ENCODE peak calls at places on chromosome 19, in four cellular contexts. P is left colon, J is neuronal stem cell, N is activated T-helper 1 cell treated with Interleukin-2 at 50 U/mL for 16 hours. Q is an unnamed sample.

GRCh38 chr19:40685563-40685962 is 4.9 kb downstream of the NUMBL start:
- DNase-seq in J (no peak), P (no peak), N (no peak), Q (no peak)

GRCh38 chr19:16527971-16528521 is 14.2 kb downstream of the CHERP start:
- DNase-seq in J (no peak), P (no peak), N (no peak), Q (peak)

GRCh38 chr19:55633866-55634265 is 6.9 kb upstream of the ZNF580 start:
- DNase-seq in P (no peak), N (no peak), J (no peak), Q (no peak)

GRCh38 chr19:49591731-49592485 is 926 bp downstream of the PRR12 start:
- DNase-seq in P (peak), N (no peak), J (no peak), Q (peak)

GRCh38 chr19:13843104-13843921 is 33.6 kb upstream of the NANOS3 start:
- DNase-seq in N (no peak), J (no peak), P (peak), Q (no peak)

GRCh38 chr19:31882709-31883108 is 462.7 kb upstream of the ZNF507 start:
- DNase-seq in P (no peak), N (no peak), J (no peak), Q (no peak)

GRCh38 chr19:48487944-48488343 is 18.8 kb downstream of the CYTH2 start:
- DNase-seq in P (peak), J (no peak), N (no peak), Q (no peak)

GRCh38 chr19:19597809-19598306 is 20.6 kb downstream of the PBX4 start:
- DNase-seq in N (peak), J (no peak), P (no peak), Q (peak)

GRCh38 chr19:21483589-21484170 is 21.7 kb upstream of the ZNF429 start:
- DNase-seq in J (no peak), N (peak), P (no peak), Q (peak)

GRCh38 chr19:29854033-29854432 is 42.2 kb downstream of the CCNE1 start:
- DNase-seq in J (no peak), N (no peak), P (no peak), Q (no peak)

GRCh38 chr19:10289167-10289835 is 451 bp upstream of the ICAM5 start:
- DNase-seq in N (peak), J (no peak), P (peak), Q (no peak)

GRCh38 chr19:11563530-11563929 is 4.5 kb upstream of the ELOF1 start:
- DNase-seq in N (no peak), J (no peak), P (no peak), Q (no peak)

GRCh38 chr19:13234518-13234917 is 84.3 kb downstream of the IER2 start:
- DNase-seq in P (peak), J (no peak), N (peak), Q (peak)

GRCh38 chr19:3149526-3150505 is 14.0 kb downstream of the GNA15 start:
- DNase-seq in P (no peak), J (no peak), N (no peak), Q (no peak)

GRCh38 chr19:15452111-15453047 is 2.6 kb upstream of the WIZ start:
- DNase-seq in J (peak), N (no peak), P (peak), Q (no peak)

GRCh38 chr19:2494447-2495129 is 18.7 kb downstream of the GADD45B start:
- DNase-seq in N (peak), P (peak), J (no peak), Q (peak)

GRCh38 chr19:29574518-29574917 is 31.6 kb upstream of the POP4 start:
- DNase-seq in P (no peak), J (no peak), N (no peak), Q (no peak)

GRCh38 chr19:58558623-58559274 is 338 bp upstream of the UBE2M start:
- DNase-seq in P (peak), J (peak), N (peak), Q (peak)

GRCh38 chr19:51480590-51480989 is 2.3 kb downstream of the CEACAM18 start:
- DNase-seq in J (no peak), P (no peak), N (no peak), Q (no peak)

GRCh38 chr19:15928321-15928720 is 6.0 kb downstream of the CYP4F11 start:
- DNase-seq in P (no peak), N (no peak), J (no peak), Q (no peak)

GRCh38 chr19:47389150-47389556 is 30.2 kb downstream of the MEIS3 start:
- DNase-seq in J (no peak), P (no peak), N (no peak), Q (no peak)

GRCh38 chr19:17303167-17303939 is at the start of gene ABHD8:
- DNase-seq in P (peak), N (peak), J (peak), Q (peak)

GRCh38 chr19:46599716-46600392 is 1.3 kb upstream of the CALM3 start:
- DNase-seq in N (no peak), J (no peak), P (no peak), Q (no peak)

GRCh38 chr19:33286899-33287298 is 15.4 kb downstream of the CEBPA start:
- DNase-seq in J (no peak), P (no peak), N (no peak), Q (no peak)

Q was measured in T-helper 17 cell.